ENCODE peak calls at places on chromosomes 1 and 21, in seven cellular contexts. Y is H4; H is HS-27A; F is RWPE1; A is foreskin fibroblast; W is activated CD8-positive, alpha-beta memory T cell treated with anti-CD3 and anti-CD28 coated beads, Interleukin-2, amount 10 ng/mL, durations not matched to agents 7 days and 5 days; Z is T follicular helper cell. K is an unnamed sample.

GRCh38 chr21:15330872-15331271 is 266.1 kb upstream of the NRIP1 start:
- DNase-seq in Y (no peak), H (no peak), F (no peak), A (no peak), W (no peak), Z (no peak), K (no peak)

GRCh38 chr1:22845536-22845935 is 127.1 kb downstream of the LACTBL1 start:
- DNase-seq in Y (no peak), H (no peak), F (no peak), A (no peak), W (no peak), Z (no peak), K (no peak)

GRCh38 chr21:36073181-36073580 is 3.4 kb downstream of the CBR1 start:
- DNase-seq in Y (no peak), H (no peak), F (no peak), A (no peak), W (no peak), Z (no peak), K (no peak)

GRCh38 chr1:235822685-235823084 is 44.0 kb downstream of the LYST start:
- DNase-seq in Y (no peak), H (no peak), F (no peak), A (peak), W (no peak), Z (no peak), K (no peak)

GRCh38 chr1:209611771-209612570 is 28.5 kb downstream of the CAMK1G start:
- DNase-seq in Y (no peak), H (no peak), F (no peak), A (no peak), W (peak), Z (no peak), K (no peak)

GRCh38 chr1:31410871-31411270 is 2.1 kb upstream of the SERINC2 start:
- DNase-seq in Y (no peak), H (no peak), F (no peak), A (no peak), W (no peak), Z (no peak), K (no peak)

GRCh38 chr1:41880261-41880660 is 38.5 kb downstream of the HIVEP3 start:
- DNase-seq in Y (peak), H (no peak), F (no peak), A (no peak), W (no peak), Z (no peak), K (no peak)

GRCh38 chr1:100073531-100073930 is 59.2 kb downstream of the SASS6 start:
- DNase-seq in Y (no peak), H (no peak), F (no peak), A (no peak), W (no peak), Z (no peak), K (no peak)

GRCh38 chr1:166925791-166926483 is 49.4 kb downstream of the ILDR2 start:
- DNase-seq in Y (peak), H (no peak), F (no peak), A (no peak), W (no peak), Z (no peak), K (no peak)

GRCh38 chr21:40099809-40100208 is 232.6 kb downstream of the PCP4 start:
- DNase-seq in Y (no peak), H (no peak), F (no peak), A (no peak), W (no peak), Z (no peak), K (no peak)

GRCh38 chr1:80047791-80048190 is 1041.3 kb upstream of the ADGRL4 start:
- DNase-seq in Y (no peak), H (no peak), F (no peak), A (peak), W (no peak), Z (no peak), K (no peak)

GRCh38 chr1:22208973-22209378 is 66.1 kb upstream of the WNT4 start:
- DNase-seq in Y (no peak), H (no peak), F (no peak), A (no peak), W (no peak), Z (no peak), K (no peak)

GRCh38 chr1:157025321-157025720 is 20.2 kb downstream of the ARHGEF11 start:
- DNase-seq in Y (no peak), H (no peak), F (no peak), A (no peak), W (no peak), Z (no peak), K (no peak)

GRCh38 chr1:222539951-222540597 is 7.8 kb downstream of the HHIPL2 start:
- DNase-seq in Y (no peak), H (no peak), F (no peak), A (no peak), W (no peak), Z (no peak), K (no peak)

GRCh38 chr1:38025664-38026063 is 13.1 kb downstream of the UTP11 start:
- DNase-seq in Y (no peak), H (no peak), F (no peak), A (no peak), W (no peak), Z (no peak), K (no peak)

GRCh38 chr1:5928714-5929400 is 63.4 kb downstream of the NPHP4 start:
- DNase-seq in Y (no peak), H (no peak), F (no peak), A (no peak), W (no peak), Z (no peak), K (no peak)

GRCh38 chr1:12617511-12617900 is 504 bp downstream of the DHRS3 start:
- DNase-seq in Y (no peak), H (no peak), F (peak), A (no peak), W (peak), Z (peak), K (no peak)

GRCh38 chr21:41373769-41374168 is 11.9 kb downstream of the MX2 start:
- DNase-seq in Y (no peak), H (no peak), F (no peak), A (no peak), W (no peak), Z (no peak), K (no peak)

GRCh38 chr1:227544677-227545076 is 18.7 kb upstream of the ZNF678 start:
- DNase-seq in Y (no peak), H (no peak), F (no peak), A (no peak), W (no peak), Z (no peak), K (no peak)

GRCh38 chr1:234925440-234926251 is 203.0 kb downstream of the TOMM20 start:
- DNase-seq in Y (peak), H (peak), F (peak), A (peak), W (peak), Z (no peak), K (no peak)

GRCh38 chr1:163069142-163069541 is at the start of gene RGS4:
- DNase-seq in Y (peak), H (peak), F (peak), A (peak), W (no peak), Z (no peak), K (peak)

GRCh38 chr1:171664976-171665375 is 12.5 kb upstream of the MYOC start:
- DNase-seq in Y (no peak), H (no peak), F (no peak), A (no peak), W (no peak), Z (no peak), K (no peak)

GRCh38 chr1:12047120-12047876 is 15.8 kb upstream of the TNFRSF8 start:
- DNase-seq in Y (no peak), H (no peak), F (no peak), A (no peak), W (peak), Z (no peak), K (no peak)

GRCh38 chr1:83705091-83705490 is 293.8 kb downstream of the TTLL7 start:
- DNase-seq in Y (no peak), H (no peak), F (no peak), A (no peak), W (no peak), Z (no peak), K (no peak)

GRCh38 chr1:218743861-218744505 is 398.8 kb downstream of the TGFB2 start:
- DNase-seq in Y (peak), H (no peak), F (no peak), A (no peak), W (no peak), Z (no peak), K (no peak)

GRCh38 chr1:65049941-65050713 is 83.8 kb upstream of the JAK1 start:
- DNase-seq in Y (no peak), H (no peak), F (no peak), A (no peak), W (no peak), Z (no peak), K (no peak)

GRCh38 chr1:42940851-42941639 is 17.6 kb downstream of the SLC2A1 start:
- DNase-seq in Y (peak), H (peak), F (peak), A (peak), W (peak), Z (no peak), K (no peak)

GRCh38 chr1:201719812-201720521 is 109.0 kb upstream of the IPO9 start:
- DNase-seq in Y (peak), H (no peak), F (no peak), A (peak), W (no peak), Z (no peak), K (no peak)

K was measured in iPS DF 19.7.